ENCODE peak calls at places on chromosome 16, in nine cellular contexts. A is cardiac septum, B is heart right ventricle, E is iris pigment epithelial cell, P is Caco-2, R is ACHN, Q is left cardiac atrium, C is activated T-cell treated with anti-CD3 and anti-CD28 coated beads for 24 hours, L is iPS-NIHi11. Z is an unnamed sample.

GRCh38 chr16:78566397-78567073 is 467.1 kb downstream of the WWOX start:
- DNase-seq in B (no peak), A (no peak), Q (no peak), R (no peak), P (no peak), L (no peak), C (no peak), E (no peak), Z (no peak)

GRCh38 chr16:87129771-87130170 is 187.4 kb downstream of the C16orf95 start:
- DNase-seq in L (no peak), Q (no peak), A (peak; percentile 59), P (no peak), B (no peak), C (no peak), R (no peak), E (peak; percentile 56), Z (peak; percentile 59)

GRCh38 chr16:49701867-49702494 is 153.9 kb downstream of the ZNF423 start:
- DNase-seq in A (no peak), C (no peak), L (peak; percentile 71), P (no peak), E (peak; percentile 20), Q (peak; percentile 78), B (peak; percentile 53), R (no peak), Z (peak; percentile 64)

GRCh38 chr16:77618011-77618410 is 104.3 kb upstream of the NUDT7 start:
- DNase-seq in Q (no peak), C (no peak), L (no peak), B (no peak), E (peak; percentile 42), P (no peak), R (no peak), A (no peak), Z (no peak)

GRCh38 chr16:52957199-52957598 is 95.5 kb downstream of the CHD9NB start:
- DNase-seq in B (no peak), E (no peak), A (no peak), L (no peak), C (no peak), R (no peak), P (no peak), Q (no peak), Z (no peak)

GRCh38 chr16:17211797-17212196 is 259.0 kb downstream of the XYLT1 start:
- DNase-seq in E (no peak), B (no peak), P (peak; percentile 46), R (no peak), Q (no peak), L (peak; percentile 63), C (peak; percentile 13), A (peak; percentile 24), Z (no peak)

GRCh38 chr16:50680907-50681885 is at the start of gene SNX20:
- DNase-seq in Q (no peak), A (peak; percentile 88), C (peak; percentile 45), P (peak; percentile 19), E (no peak), R (no peak), L (no peak), B (no peak), Z (no peak)

GRCh38 chr16:70717817-70718216 is 32.0 kb upstream of the MTSS2 start:
- DNase-seq in Q (no peak), P (no peak), L (no peak), B (no peak), A (no peak), R (no peak), E (no peak), C (no peak), Z (no peak)

GRCh38 chr16:65572156-65572555 is 450.3 kb upstream of the CDH11 start:
- DNase-seq in Q (no peak), A (no peak), E (peak; percentile 88), L (no peak), B (no peak), R (no peak), C (no peak), P (no peak), Z (peak; percentile 77)

GRCh38 chr16:19295393-19295792 is 9.9 kb downstream of the CLEC19A start:
- DNase-seq in P (no peak), E (no peak), C (no peak), Q (no peak), A (no peak), R (no peak), B (no peak), L (no peak), Z (no peak)

GRCh38 chr16:3235856-3236669 is 1.1 kb upstream of the ZNF200 start:
- DNase-seq in B (peak; percentile 23), P (peak; percentile 79), L (peak; percentile 31), Q (peak; percentile 79), C (no peak), A (peak; percentile 80), R (no peak), E (no peak), Z (no peak)

GRCh38 chr16:54280751-54281150 is 5.8 kb downstream of the IRX3 start:
- DNase-seq in C (no peak), A (no peak), P (peak; percentile 37), B (no peak), Q (no peak), R (peak; percentile 13), L (no peak), E (peak; percentile 54), Z (peak; percentile 35)

GRCh38 chr16:69181-69580 is 3.2 kb downstream of the RHBDF1 start:
- DNase-seq in E (no peak), Q (no peak), A (no peak), B (no peak), L (no peak), R (no peak), C (no peak), P (no peak), Z (no peak)

GRCh38 chr16:20675488-20676267 is 21.8 kb downstream of the ACSM1 start:
- DNase-seq in C (peak; percentile 20), P (peak; percentile 82), Q (no peak), A (no peak), E (peak; percentile 7), B (no peak), R (peak; percentile 56), L (peak; percentile 69), Z (peak; percentile 16)

Z was measured in fibroblast of the aortic adventitia.